ENCODE peak calls at places on chromosome 22, in seven cellular contexts. A is HFFc6; E is NCI-H460; G is activated CD8-positive, alpha-beta T cell treated with anti-CD3 and anti-CD28 coated beads for 36 hours; U is central memory CD4-positive, alpha-beta T cell; N is HS-5; X is H54. T is an unnamed sample.

GRCh38 chr22:38262051-38262795 is 10.6 kb downstream of the TMEM184B start:
- DNase-seq in U (peak), E (no peak), A (no peak), X (peak), N (no peak), G (peak), T (peak)

GRCh38 chr22:32475428-32476010 is 908 bp downstream of the FBXO7 start:
- DNase-seq in G (peak), U (no peak), E (no peak), X (no peak), N (peak), A (peak), T (no peak)

GRCh38 chr22:44546686-44547310 is 48.8 kb upstream of the RTL6 start:
- DNase-seq in A (no peak), N (no peak), X (no peak), G (no peak), U (no peak), E (no peak), T (no peak)

GRCh38 chr22:29784451-29785361 is 17.5 kb downstream of the UQCR10 start:
- DNase-seq in N (no peak), U (no peak), E (no peak), X (no peak), G (no peak), A (no peak), T (no peak)

GRCh38 chr22:49483946-49484345 is 343.7 kb downstream of the BRD1 start:
- DNase-seq in G (no peak), A (no peak), U (no peak), N (no peak), E (no peak), X (no peak), T (no peak)

GRCh38 chr22:37260939-37261338 is 16.9 kb upstream of the RAC2 start:
- DNase-seq in N (no peak), G (peak), E (peak), A (peak), U (peak), X (peak), T (peak)

GRCh38 chr22:37196539-37197450 is 8.7 kb upstream of the C1QTNF6 start:
- DNase-seq in G (no peak), A (peak), X (peak), E (peak), U (no peak), N (no peak), T (no peak)

GRCh38 chr22:27460596-27461347 is 340.8 kb downstream of the MN1 start:
- DNase-seq in U (no peak), G (no peak), E (no peak), N (no peak), X (no peak), A (peak), T (no peak)

GRCh38 chr22:20131856-20132685 is 467 bp downstream of the ZDHHC8 start:
- DNase-seq in U (peak), A (no peak), N (no peak), E (no peak), X (no peak), G (peak), T (peak)

GRCh38 chr22:36352775-36353507 is 34.8 kb downstream of the MYH9 start:
- DNase-seq in X (no peak), U (peak), E (peak), N (no peak), G (peak), A (no peak), T (peak)

GRCh38 chr22:32000171-32000570 is 42.9 kb upstream of the SLC5A1 start:
- DNase-seq in U (no peak), X (no peak), E (no peak), N (no peak), A (no peak), G (no peak), T (no peak)

GRCh38 chr22:27972732-27973698 is 54.0 kb upstream of the PITPNB start:
- DNase-seq in A (no peak), E (no peak), G (no peak), X (no peak), N (peak), U (no peak), T (no peak)

T was measured in CD4-positive, CD25-positive, alpha-beta regulatory T cell.